ENCODE peak calls at places on chromosomes 16 and 17, in eight cellular contexts. One of them, this sample, is unnamed.
A peak's percentile ranks its signal among the peaks of the same experiment; 100 is the strongest.

GRCh38 chr17:2924211-2924610 is 128.0 kb downstream of the RAP1GAP2 start:
- DNase-seq in neural progenitor cell: peak; percentile 48
- DNase-seq in left ventricle myocardium inferior: no peak
- DNase-seq in cardiac fibroblast: peak; percentile 21
- DNase-seq in bronchial epithelial cell: peak; percentile 38
- DNase-seq in tibial artery: no peak
- DNase-seq in heart left ventricle: no peak
- DNase-seq in osteocyte: no peak
- DNase-seq in this sample: no peak

GRCh38 chr16:31128711-31129567 is 6.6 kb downstream of the PRSS8 start:
- DNase-seq in tibial artery: no peak
- DNase-seq in osteocyte: no peak
- DNase-seq in heart left ventricle: peak; percentile 60
- DNase-seq in cardiac fibroblast: no peak
- DNase-seq in neural progenitor cell: no peak
- DNase-seq in left ventricle myocardium inferior: peak; percentile 40
- DNase-seq in bronchial epithelial cell: peak; percentile 59
- DNase-seq in this sample: peak; percentile 94

GRCh38 chr17:14604920-14605599 is 304.2 kb downstream of the HS3ST3B1 start:
- DNase-seq in heart left ventricle: peak; percentile 55
- DNase-seq in cardiac fibroblast: no peak
- DNase-seq in osteocyte: no peak
- DNase-seq in neural progenitor cell: no peak
- DNase-seq in tibial artery: peak; percentile 48
- DNase-seq in left ventricle myocardium inferior: peak; percentile 15
- DNase-seq in bronchial epithelial cell: no peak
- DNase-seq in this sample: peak; percentile 90

GRCh38 chr17:2364132-2365116 is 27.1 kb downstream of the SGSM2 start:
- DNase-seq in tibial artery: no peak
- DNase-seq in left ventricle myocardium inferior: peak; percentile 70
- DNase-seq in neural progenitor cell: no peak
- DNase-seq in osteocyte: no peak
- DNase-seq in cardiac fibroblast: no peak
- DNase-seq in heart left ventricle: peak; percentile 76
- DNase-seq in bronchial epithelial cell: no peak
- DNase-seq in this sample: no peak

GRCh38 chr17:27653572-27653971 is 22.6 kb downstream of the LGALS9 start:
- DNase-seq in neural progenitor cell: no peak
- DNase-seq in heart left ventricle: no peak
- DNase-seq in osteocyte: no peak
- DNase-seq in cardiac fibroblast: no peak
- DNase-seq in bronchial epithelial cell: no peak
- DNase-seq in tibial artery: no peak
- DNase-seq in left ventricle myocardium inferior: no peak
- DNase-seq in this sample: no peak

GRCh38 chr17:68734202-68734825 is 133.1 kb upstream of the FAM20A start:
- DNase-seq in tibial artery: no peak
- DNase-seq in bronchial epithelial cell: no peak
- DNase-seq in left ventricle myocardium inferior: no peak
- DNase-seq in heart left ventricle: no peak
- DNase-seq in osteocyte: no peak
- DNase-seq in cardiac fibroblast: no peak
- DNase-seq in neural progenitor cell: no peak
- DNase-seq in this sample: no peak

GRCh38 chr17:38464723-38465419 is 36.6 kb downstream of the ARHGAP23 start:
- DNase-seq in cardiac fibroblast: peak; percentile 93
- DNase-seq in neural progenitor cell: peak; percentile 55
- DNase-seq in left ventricle myocardium inferior: peak; percentile 84
- DNase-seq in heart left ventricle: peak; percentile 92
- DNase-seq in osteocyte: peak; percentile 97
- DNase-seq in bronchial epithelial cell: peak; percentile 78
- DNase-seq in tibial artery: peak; percentile 90
- DNase-seq in this sample: no peak

GRCh38 chr17:32267690-32268205 is 2.1 kb downstream of the RHBDL3 start:
- DNase-seq in cardiac fibroblast: no peak
- DNase-seq in osteocyte: no peak
- DNase-seq in neural progenitor cell: peak; percentile 37
- DNase-seq in heart left ventricle: no peak
- DNase-seq in bronchial epithelial cell: peak; percentile 15
- DNase-seq in tibial artery: no peak
- DNase-seq in left ventricle myocardium inferior: no peak
- DNase-seq in this sample: no peak

GRCh38 chr16:48206594-48207242 is 37.4 kb upstream of the LONP2 start:
- DNase-seq in heart left ventricle: no peak
- DNase-seq in left ventricle myocardium inferior: no peak
- DNase-seq in bronchial epithelial cell: peak; percentile 79
- DNase-seq in cardiac fibroblast: peak; percentile 8
- DNase-seq in neural progenitor cell: no peak
- DNase-seq in osteocyte: no peak
- DNase-seq in tibial artery: no peak
- DNase-seq in this sample: no peak

GRCh38 chr16:79592150-79592549 is 8.4 kb downstream of the MAF start:
- DNase-seq in cardiac fibroblast: no peak
- DNase-seq in osteocyte: no peak
- DNase-seq in neural progenitor cell: no peak
- DNase-seq in tibial artery: no peak
- DNase-seq in bronchial epithelial cell: no peak
- DNase-seq in heart left ventricle: no peak
- DNase-seq in left ventricle myocardium inferior: no peak
- DNase-seq in this sample: no peak
- TF ChIP-seq CTCF in cardiac fibroblast: no peak
- TF ChIP-seq CTCF in osteocyte: no peak
- TF ChIP-seq CTCF in neural progenitor cell: no peak
- TF ChIP-seq CTCF in tibial artery: no peak
- TF ChIP-seq CTCF in bronchial epithelial cell: no peak
- TF ChIP-seq CTCF in heart left ventricle: no peak
- TF ChIP-seq CTCF in left ventricle myocardium inferior: no peak
- TF ChIP-seq CTCF in this sample: no peak

DNA sequence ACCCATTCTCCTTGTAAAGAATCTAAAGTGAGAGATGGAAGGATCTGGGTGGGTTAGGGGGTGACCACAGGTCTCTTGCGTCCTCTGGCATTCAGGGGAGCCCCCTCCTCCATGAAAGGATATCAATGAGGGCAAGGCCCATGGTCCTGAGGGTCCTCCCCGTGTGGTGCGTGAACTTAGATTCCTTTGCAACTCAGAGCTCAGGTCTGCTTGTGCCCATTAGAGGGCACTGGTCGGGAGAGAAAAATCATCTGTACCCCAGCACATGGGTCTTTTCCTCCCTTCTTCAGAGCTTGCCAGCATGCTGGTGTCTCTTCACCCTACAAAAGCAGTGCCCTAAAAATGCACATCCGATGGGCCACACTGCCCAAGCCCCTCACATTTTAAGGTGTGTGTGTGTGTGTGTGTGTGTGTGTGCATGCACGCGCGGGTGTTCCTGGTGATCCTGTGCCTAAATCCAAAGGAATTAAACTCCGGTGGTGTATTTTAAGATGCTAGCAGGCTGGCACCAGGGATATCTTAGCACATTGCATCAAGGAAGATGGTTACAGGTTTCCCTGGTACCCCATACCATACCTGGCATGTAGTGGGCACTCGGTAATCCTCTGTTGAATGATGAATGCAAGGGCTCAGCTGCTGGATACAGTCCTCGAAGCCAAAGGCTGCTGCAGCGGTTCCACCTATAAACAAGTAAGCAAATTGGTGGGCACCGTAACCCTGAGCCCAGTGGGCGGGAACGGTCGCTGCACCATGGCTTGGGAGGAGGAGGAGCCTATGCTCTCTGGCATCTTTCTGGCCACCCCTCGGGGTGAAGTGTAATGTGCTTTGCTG is 4.7 kb downstream of the C1QTNF1 start:
- DNase-seq in bronchial epithelial cell: no peak
- DNase-seq in left ventricle myocardium inferior: no peak
- DNase-seq in osteocyte: no peak
- DNase-seq in heart left ventricle: peak; percentile 22
- DNase-seq in tibial artery: peak; percentile 20
- DNase-seq in cardiac fibroblast: no peak
- DNase-seq in neural progenitor cell: no peak
- DNase-seq in this sample: no peak
- TF ChIP-seq CTCF in bronchial epithelial cell: peak; percentile 42
- TF ChIP-seq CTCF in left ventricle myocardium inferior: peak; percentile 36
- TF ChIP-seq CTCF in osteocyte: peak; percentile 51
- TF ChIP-seq CTCF in heart left ventricle: no peak
- TF ChIP-seq CTCF in tibial artery: peak; percentile 26
- TF ChIP-seq CTCF in cardiac fibroblast: peak; percentile 23
- TF ChIP-seq CTCF in neural progenitor cell: peak; percentile 29
- TF ChIP-seq CTCF in this sample: no peak

DNA sequence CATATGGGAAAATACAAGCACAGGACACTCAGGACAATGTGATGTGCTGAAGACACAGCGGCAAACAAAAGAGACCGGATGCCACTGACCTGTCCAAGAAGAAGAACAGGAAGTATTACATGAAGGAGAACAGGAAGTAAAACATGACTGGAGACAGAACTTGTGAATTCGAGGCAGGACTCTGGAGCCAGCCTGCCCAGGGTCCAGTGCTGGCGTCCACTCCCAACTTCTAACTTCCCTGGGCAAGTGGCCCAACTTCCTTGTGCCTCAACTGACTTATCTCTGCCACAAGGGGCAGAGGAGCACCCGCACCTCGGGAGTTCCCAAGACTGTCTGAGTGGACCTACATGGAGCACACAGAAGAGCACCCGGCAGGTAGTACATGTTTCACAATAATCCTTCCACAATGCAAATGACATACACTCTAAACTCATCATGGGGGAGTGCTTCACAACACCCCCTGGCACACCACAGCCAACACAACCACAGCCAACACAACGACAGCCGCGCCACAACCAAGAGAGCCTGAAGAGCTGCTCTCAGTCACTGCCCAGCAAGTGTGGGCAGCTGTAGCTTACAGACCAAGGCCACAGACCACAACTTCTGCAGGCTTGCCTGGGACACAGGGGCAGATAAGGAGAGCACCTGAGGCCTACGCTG is 36.6 kb downstream of the ANKRD11 start:
- DNase-seq in osteocyte: no peak
- DNase-seq in bronchial epithelial cell: no peak
- DNase-seq in neural progenitor cell: peak; percentile 38
- DNase-seq in cardiac fibroblast: peak; percentile 59
- DNase-seq in heart left ventricle: peak; percentile 46
- DNase-seq in tibial artery: peak; percentile 40
- DNase-seq in left ventricle myocardium inferior: peak; percentile 35
- DNase-seq in this sample: peak; percentile 64
- TF ChIP-seq CTCF in osteocyte: no peak
- TF ChIP-seq CTCF in bronchial epithelial cell: peak; percentile 32
- TF ChIP-seq CTCF in neural progenitor cell: peak; percentile 44
- TF ChIP-seq CTCF in cardiac fibroblast: peak; percentile 38
- TF ChIP-seq CTCF in heart left ventricle: peak; percentile 16
- TF ChIP-seq CTCF in tibial artery: no peak
- TF ChIP-seq CTCF in left ventricle myocardium inferior: peak; percentile 49
- TF ChIP-seq CTCF in this sample: peak; percentile 74

DNA sequence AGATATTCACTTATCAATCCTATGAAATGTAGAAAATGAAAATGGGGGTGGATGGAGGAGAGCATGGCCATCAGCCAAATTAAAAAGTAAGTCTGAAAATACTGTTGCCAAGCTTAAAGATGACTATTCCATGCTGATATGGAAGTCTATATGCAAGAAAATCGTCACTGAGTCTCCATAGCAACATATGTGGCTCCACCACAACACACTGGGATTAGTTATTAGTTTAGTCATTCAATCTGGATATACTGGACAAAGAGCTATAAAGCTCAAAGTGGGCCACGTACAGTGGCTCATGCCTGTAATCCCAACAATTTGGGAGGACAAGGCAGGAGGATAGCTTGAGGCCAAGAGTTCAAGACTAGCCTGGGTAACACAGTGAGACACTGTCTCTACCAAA is 24.7 kb upstream of the PSMD7 start:
- DNase-seq in bronchial epithelial cell: peak; percentile 13
- DNase-seq in cardiac fibroblast: peak; percentile 9
- DNase-seq in left ventricle myocardium inferior: no peak
- DNase-seq in neural progenitor cell: no peak
- DNase-seq in heart left ventricle: no peak
- DNase-seq in osteocyte: no peak
- DNase-seq in tibial artery: no peak
- DNase-seq in this sample: no peak
- TF ChIP-seq CTCF in bronchial epithelial cell: no peak
- TF ChIP-seq CTCF in cardiac fibroblast: no peak
- TF ChIP-seq CTCF in left ventricle myocardium inferior: no peak
- TF ChIP-seq CTCF in neural progenitor cell: no peak
- TF ChIP-seq CTCF in heart left ventricle: no peak
- TF ChIP-seq CTCF in osteocyte: no peak
- TF ChIP-seq CTCF in tibial artery: no peak
- TF ChIP-seq CTCF in this sample: no peak

GRCh38 chr16:65121870-65122723 is at the start of gene CDH11:
- DNase-seq in heart left ventricle: peak; percentile 70
- DNase-seq in osteocyte: peak; percentile 93
- DNase-seq in left ventricle myocardium inferior: peak; percentile 60
- DNase-seq in cardiac fibroblast: peak; percentile 76
- DNase-seq in tibial artery: peak; percentile 55
- DNase-seq in neural progenitor cell: peak; percentile 93
- DNase-seq in bronchial epithelial cell: peak; percentile 37
- DNase-seq in this sample: no peak
- TF ChIP-seq CTCF in heart left ventricle: no peak
- TF ChIP-seq CTCF in osteocyte: peak; percentile 64
- TF ChIP-seq CTCF in left ventricle myocardium inferior: peak; percentile 52
- TF ChIP-seq CTCF in cardiac fibroblast: peak; percentile 26
- TF ChIP-seq CTCF in tibial artery: peak; percentile 58
- TF ChIP-seq CTCF in neural progenitor cell: peak; percentile 49
- TF ChIP-seq CTCF in bronchial epithelial cell: peak; percentile 31
- TF ChIP-seq CTCF in this sample: no peak

This sample was measured in CD14-positive monocyte.